ENCODE peak calls at places on chromosomes 4 and X, in seven cellular contexts. One of them, this sample, is unnamed.

GRCh38 chr4:100738388-100739165 is 220.8 kb upstream of the EMCN start:
- DNase-seq in retinal pigment epithelial cell: peak
- DNase-seq in CD8-positive, alpha-beta T cell: no peak
- DNase-seq in fibroblast of pulmonary artery: peak
- DNase-seq in fibroblast of the aortic adventitia: peak
- DNase-seq in HFF-Myc: peak
- DNase-seq in pancreas: no peak
- DNase-seq in this sample: peak

GRCh38 chr4:99644453-99644852 is 13.2 kb downstream of the C4orf54 start:
- DNase-seq in retinal pigment epithelial cell: no peak
- DNase-seq in CD8-positive, alpha-beta T cell: no peak
- DNase-seq in fibroblast of pulmonary artery: no peak
- DNase-seq in fibroblast of the aortic adventitia: no peak
- DNase-seq in HFF-Myc: no peak
- DNase-seq in pancreas: no peak
- DNase-seq in this sample: no peak

GRCh38 chr4:2082118-2082517 is 23.0 kb downstream of the NAT8L start:
- DNase-seq in retinal pigment epithelial cell: no peak
- DNase-seq in CD8-positive, alpha-beta T cell: no peak
- DNase-seq in fibroblast of pulmonary artery: no peak
- DNase-seq in fibroblast of the aortic adventitia: no peak
- DNase-seq in HFF-Myc: no peak
- DNase-seq in pancreas: no peak
- DNase-seq in this sample: no peak

GRCh38 chrX:148808825-148809224 is 308.4 kb downstream of the AFF2 start:
- DNase-seq in retinal pigment epithelial cell: no peak
- DNase-seq in CD8-positive, alpha-beta T cell: no peak
- DNase-seq in fibroblast of pulmonary artery: no peak
- DNase-seq in fibroblast of the aortic adventitia: no peak
- DNase-seq in HFF-Myc: no peak
- DNase-seq in pancreas: no peak
- DNase-seq in this sample: no peak

GRCh38 chr4:40881851-40882250 is 132.1 kb downstream of the NSUN7 start:
- DNase-seq in retinal pigment epithelial cell: no peak
- DNase-seq in CD8-positive, alpha-beta T cell: no peak
- DNase-seq in fibroblast of pulmonary artery: no peak
- DNase-seq in fibroblast of the aortic adventitia: no peak
- DNase-seq in HFF-Myc: no peak
- DNase-seq in pancreas: no peak
- DNase-seq in this sample: no peak

GRCh38 chr4:96293806-96294205 is 453.9 kb downstream of the PDHA2 start:
- DNase-seq in retinal pigment epithelial cell: no peak
- DNase-seq in CD8-positive, alpha-beta T cell: no peak
- DNase-seq in fibroblast of pulmonary artery: no peak
- DNase-seq in fibroblast of the aortic adventitia: no peak
- DNase-seq in HFF-Myc: no peak
- DNase-seq in pancreas: no peak
- DNase-seq in this sample: peak

GRCh38 chr4:179855471-179855870 is 2387.7 kb upstream of the TENM3 start:
- DNase-seq in retinal pigment epithelial cell: no peak
- DNase-seq in CD8-positive, alpha-beta T cell: no peak
- DNase-seq in fibroblast of pulmonary artery: no peak
- DNase-seq in fibroblast of the aortic adventitia: no peak
- DNase-seq in HFF-Myc: no peak
- DNase-seq in pancreas: no peak
- DNase-seq in this sample: no peak

GRCh38 chr4:185542626-185543336 is 7.5 kb upstream of the PDLIM3 start:
- DNase-seq in retinal pigment epithelial cell: no peak
- DNase-seq in CD8-positive, alpha-beta T cell: no peak
- DNase-seq in fibroblast of pulmonary artery: peak
- DNase-seq in fibroblast of the aortic adventitia: peak
- DNase-seq in HFF-Myc: no peak
- DNase-seq in pancreas: no peak
- DNase-seq in this sample: peak

GRCh38 chr4:182089326-182089725 is 153.9 kb upstream of the TENM3 start:
- DNase-seq in retinal pigment epithelial cell: no peak
- DNase-seq in CD8-positive, alpha-beta T cell: no peak
- DNase-seq in fibroblast of pulmonary artery: no peak
- DNase-seq in fibroblast of the aortic adventitia: peak
- DNase-seq in HFF-Myc: no peak
- DNase-seq in pancreas: no peak
- DNase-seq in this sample: no peak

GRCh38 chr4:40046311-40046980 is 10.2 kb upstream of the N4BP2 start:
- DNase-seq in retinal pigment epithelial cell: no peak
- DNase-seq in CD8-positive, alpha-beta T cell: no peak
- DNase-seq in fibroblast of pulmonary artery: peak
- DNase-seq in fibroblast of the aortic adventitia: peak
- DNase-seq in HFF-Myc: no peak
- DNase-seq in pancreas: no peak
- DNase-seq in this sample: peak

GRCh38 chr4:68599150-68599549 is 23.0 kb upstream of the UGT2B17 start:
- DNase-seq in retinal pigment epithelial cell: no peak
- DNase-seq in CD8-positive, alpha-beta T cell: no peak
- DNase-seq in fibroblast of pulmonary artery: no peak
- DNase-seq in fibroblast of the aortic adventitia: no peak
- DNase-seq in HFF-Myc: no peak
- DNase-seq in pancreas: no peak
- DNase-seq in this sample: no peak

GRCh38 chrX:154135458-154136229 is 8.4 kb upstream of the OPN1LW start:
- DNase-seq in retinal pigment epithelial cell: no peak
- DNase-seq in CD8-positive, alpha-beta T cell: no peak
- DNase-seq in fibroblast of pulmonary artery: no peak
- DNase-seq in fibroblast of the aortic adventitia: no peak
- DNase-seq in HFF-Myc: no peak
- DNase-seq in pancreas: no peak
- DNase-seq in this sample: no peak

GRCh38 chrX:418927-419729 is 32.4 kb upstream of the PPP2R3B start:
- DNase-seq in retinal pigment epithelial cell: no peak
- DNase-seq in CD8-positive, alpha-beta T cell: no peak
- DNase-seq in fibroblast of pulmonary artery: no peak
- DNase-seq in fibroblast of the aortic adventitia: no peak
- DNase-seq in HFF-Myc: no peak
- DNase-seq in pancreas: peak
- DNase-seq in this sample: no peak

GRCh38 chr4:44928062-44928380 is 201.7 kb upstream of the GNPDA2 start:
- DNase-seq in retinal pigment epithelial cell: no peak
- DNase-seq in CD8-positive, alpha-beta T cell: no peak
- DNase-seq in fibroblast of pulmonary artery: no peak
- DNase-seq in fibroblast of the aortic adventitia: no peak
- DNase-seq in HFF-Myc: no peak
- DNase-seq in pancreas: no peak
- DNase-seq in this sample: no peak

GRCh38 chrX:104419926-104420325 is 146.1 kb upstream of the IL1RAPL2 start:
- DNase-seq in retinal pigment epithelial cell: no peak
- DNase-seq in CD8-positive, alpha-beta T cell: no peak
- DNase-seq in fibroblast of pulmonary artery: no peak
- DNase-seq in fibroblast of the aortic adventitia: no peak
- DNase-seq in HFF-Myc: no peak
- DNase-seq in pancreas: no peak
- DNase-seq in this sample: no peak

GRCh38 chr4:38753021-38753806 is 29.6 kb downstream of the TLR10 start:
- DNase-seq in retinal pigment epithelial cell: peak
- DNase-seq in CD8-positive, alpha-beta T cell: no peak
- DNase-seq in fibroblast of pulmonary artery: peak
- DNase-seq in fibroblast of the aortic adventitia: peak
- DNase-seq in HFF-Myc: peak
- DNase-seq in pancreas: no peak
- DNase-seq in this sample: peak

GRCh38 chr4:52594961-52595360 is 64.1 kb downstream of the USP46 start:
- DNase-seq in retinal pigment epithelial cell: no peak
- DNase-seq in CD8-positive, alpha-beta T cell: no peak
- DNase-seq in fibroblast of pulmonary artery: peak
- DNase-seq in fibroblast of the aortic adventitia: no peak
- DNase-seq in HFF-Myc: no peak
- DNase-seq in pancreas: no peak
- DNase-seq in this sample: peak

GRCh38 chr4:95591278-95591677 is 42.5 kb upstream of the UNC5C start:
- DNase-seq in retinal pigment epithelial cell: no peak
- DNase-seq in CD8-positive, alpha-beta T cell: no peak
- DNase-seq in fibroblast of pulmonary artery: no peak
- DNase-seq in fibroblast of the aortic adventitia: no peak
- DNase-seq in HFF-Myc: no peak
- DNase-seq in pancreas: no peak
- DNase-seq in this sample: no peak

GRCh38 chr4:167183036-167183435 is 51.3 kb downstream of the SPOCK3 start:
- DNase-seq in retinal pigment epithelial cell: no peak
- DNase-seq in CD8-positive, alpha-beta T cell: no peak
- DNase-seq in fibroblast of pulmonary artery: no peak
- DNase-seq in fibroblast of the aortic adventitia: no peak
- DNase-seq in HFF-Myc: no peak
- DNase-seq in pancreas: no peak
- DNase-seq in this sample: no peak

GRCh38 chr4:32022071-32022470 is 1301.9 kb downstream of the PCDH7 start:
- DNase-seq in retinal pigment epithelial cell: no peak
- DNase-seq in CD8-positive, alpha-beta T cell: no peak
- DNase-seq in fibroblast of pulmonary artery: peak
- DNase-seq in fibroblast of the aortic adventitia: peak
- DNase-seq in HFF-Myc: no peak
- DNase-seq in pancreas: no peak
- DNase-seq in this sample: peak

GRCh38 chrX:97315939-97316338 is 432.2 kb downstream of the RPA4 start:
- DNase-seq in retinal pigment epithelial cell: no peak
- DNase-seq in CD8-positive, alpha-beta T cell: no peak
- DNase-seq in fibroblast of pulmonary artery: no peak
- DNase-seq in fibroblast of the aortic adventitia: no peak
- DNase-seq in HFF-Myc: no peak
- DNase-seq in pancreas: no peak
- DNase-seq in this sample: no peak

DNA sequence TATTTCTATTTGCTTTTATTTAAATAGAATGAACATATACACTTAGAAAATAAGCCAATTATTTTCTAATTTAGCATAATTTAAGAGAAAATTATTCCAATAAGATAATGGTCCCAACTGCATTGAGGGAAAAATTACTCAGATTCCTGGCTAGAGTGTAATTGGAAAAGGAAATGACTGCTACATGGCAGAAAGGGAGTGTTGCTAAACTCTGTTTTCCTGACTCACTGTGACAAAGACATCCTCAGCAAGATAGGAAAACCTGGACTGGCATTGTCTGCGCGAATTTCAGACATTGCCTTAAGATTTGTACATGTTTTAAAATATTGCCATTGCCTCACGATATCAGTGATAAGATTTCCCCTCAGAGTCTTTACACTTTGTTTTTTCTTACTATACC is 8.2 kb downstream of the TNIP3 start:
- DNase-seq in retinal pigment epithelial cell: no peak
- DNase-seq in CD8-positive, alpha-beta T cell: no peak
- DNase-seq in fibroblast of pulmonary artery: peak
- DNase-seq in fibroblast of the aortic adventitia: peak
- DNase-seq in HFF-Myc: peak
- DNase-seq in pancreas: no peak
- DNase-seq in this sample: peak
- H3K4me3 ChIP-seq in retinal pigment epithelial cell: no peak
- H3K4me3 ChIP-seq in CD8-positive, alpha-beta T cell: no peak
- H3K4me3 ChIP-seq in fibroblast of pulmonary artery: peak
- H3K4me3 ChIP-seq in fibroblast of the aortic adventitia: peak
- H3K4me3 ChIP-seq in HFF-Myc: peak
- H3K4me3 ChIP-seq in pancreas: no peak
- H3K4me3 ChIP-seq in this sample: peak

GRCh38 chr4:119932277-119932676 is 134.4 kb downstream of the MAD2L1 start:
- DNase-seq in retinal pigment epithelial cell: no peak
- DNase-seq in CD8-positive, alpha-beta T cell: no peak
- DNase-seq in fibroblast of pulmonary artery: no peak
- DNase-seq in fibroblast of the aortic adventitia: no peak
- DNase-seq in HFF-Myc: no peak
- DNase-seq in pancreas: no peak
- DNase-seq in this sample: no peak

DNA sequence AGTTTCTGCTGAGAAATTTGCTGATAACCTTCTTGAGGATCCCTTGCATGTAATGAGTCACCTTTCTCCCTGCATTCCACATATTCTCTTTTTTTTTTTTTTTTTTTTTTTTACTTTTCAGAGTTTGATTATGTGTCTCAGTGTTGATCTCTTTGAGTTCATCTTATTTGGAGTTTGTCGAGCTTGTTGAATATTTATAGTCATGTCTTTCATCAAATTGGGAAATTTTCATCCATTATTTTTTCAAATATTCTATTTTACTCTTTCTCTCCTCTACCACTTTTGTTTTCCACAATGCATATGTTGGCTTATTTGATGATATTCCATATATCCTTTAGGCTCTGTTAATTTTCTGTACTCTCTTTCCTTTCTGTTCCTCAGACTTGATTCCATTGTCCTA is 136.1 kb downstream of the MAD2L1 start:
- DNase-seq in retinal pigment epithelial cell: no peak
- DNase-seq in CD8-positive, alpha-beta T cell: no peak
- DNase-seq in fibroblast of pulmonary artery: no peak
- DNase-seq in fibroblast of the aortic adventitia: peak
- DNase-seq in HFF-Myc: no peak
- DNase-seq in pancreas: no peak
- DNase-seq in this sample: no peak
- TF ChIP-seq CTCF in retinal pigment epithelial cell: no peak
- TF ChIP-seq CTCF in CD8-positive, alpha-beta T cell: no peak
- TF ChIP-seq CTCF in fibroblast of pulmonary artery: no peak
- TF ChIP-seq CTCF in fibroblast of the aortic adventitia: no peak
- TF ChIP-seq CTCF in HFF-Myc: no peak
- TF ChIP-seq CTCF in pancreas: no peak
- TF ChIP-seq CTCF in this sample: no peak

DNA sequence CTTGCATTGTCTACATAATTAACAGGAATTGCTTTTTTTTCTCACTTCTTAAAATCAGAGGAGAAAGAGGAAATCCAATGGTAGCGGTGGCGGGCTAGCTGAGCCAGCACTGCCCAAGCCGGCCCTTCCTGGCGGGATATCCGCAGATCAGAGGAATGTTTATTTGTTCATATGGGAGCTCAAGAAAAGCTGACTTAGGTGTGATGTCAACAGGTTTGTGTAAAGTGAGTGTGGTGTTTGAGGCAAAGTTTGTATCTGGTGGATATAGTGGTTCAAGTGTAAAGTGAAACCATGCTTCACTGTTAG is 466 bp upstream of the SLC39A8 start:
- DNase-seq in retinal pigment epithelial cell: no peak
- DNase-seq in CD8-positive, alpha-beta T cell: no peak
- DNase-seq in fibroblast of pulmonary artery: peak
- DNase-seq in fibroblast of the aortic adventitia: no peak
- DNase-seq in HFF-Myc: no peak
- DNase-seq in pancreas: no peak
- DNase-seq in this sample: peak
- H3K4me3 ChIP-seq in retinal pigment epithelial cell: peak
- H3K4me3 ChIP-seq in CD8-positive, alpha-beta T cell: peak
- H3K4me3 ChIP-seq in fibroblast of pulmonary artery: peak
- H3K4me3 ChIP-seq in fibroblast of the aortic adventitia: peak
- H3K4me3 ChIP-seq in HFF-Myc: peak
- H3K4me3 ChIP-seq in pancreas: peak
- H3K4me3 ChIP-seq in this sample: peak

DNA sequence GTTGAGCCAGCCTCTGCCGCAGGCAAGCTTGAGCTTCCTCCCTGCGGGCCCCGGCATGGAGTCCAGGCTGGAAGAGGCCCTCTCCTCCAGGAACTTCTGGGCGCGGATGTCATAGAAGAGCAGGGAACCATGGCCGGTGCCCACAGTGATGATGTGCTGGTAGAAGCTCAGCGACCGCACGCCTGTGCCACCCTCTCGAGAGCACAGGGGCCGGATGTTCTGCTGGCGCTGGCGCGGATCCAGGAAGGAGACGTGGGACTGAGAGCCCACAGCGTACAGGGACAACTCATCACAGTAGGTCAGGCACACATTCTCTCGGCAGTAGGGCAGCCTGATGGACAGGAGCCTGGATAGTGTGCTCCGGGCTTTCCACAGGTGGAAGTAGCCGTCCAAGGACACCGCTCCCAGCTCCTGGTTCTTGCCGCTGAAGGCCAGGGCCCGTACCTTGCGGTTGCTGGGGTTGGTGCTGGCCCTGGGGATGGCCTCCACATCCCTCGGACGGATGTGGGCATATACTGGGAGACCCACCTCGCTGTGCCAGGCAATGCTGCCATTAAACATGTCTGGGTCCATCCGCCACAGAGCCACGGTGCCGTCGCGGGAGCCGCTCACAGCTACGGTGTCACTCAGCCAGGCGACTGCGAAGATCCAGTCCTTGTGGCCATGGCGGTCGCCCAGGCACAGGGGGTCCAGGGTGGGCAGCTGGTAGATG is 1.2 kb downstream of the DCAF12L2 start:
- DNase-seq in retinal pigment epithelial cell: no peak
- DNase-seq in CD8-positive, alpha-beta T cell: no peak
- DNase-seq in fibroblast of pulmonary artery: no peak
- DNase-seq in fibroblast of the aortic adventitia: no peak
- DNase-seq in HFF-Myc: no peak
- DNase-seq in pancreas: peak
- DNase-seq in this sample: no peak
- TF ChIP-seq CTCF in retinal pigment epithelial cell: no peak
- TF ChIP-seq CTCF in CD8-positive, alpha-beta T cell: no peak
- TF ChIP-seq CTCF in fibroblast of pulmonary artery: no peak
- TF ChIP-seq CTCF in fibroblast of the aortic adventitia: no peak
- TF ChIP-seq CTCF in HFF-Myc: no peak
- TF ChIP-seq CTCF in pancreas: no peak
- TF ChIP-seq CTCF in this sample: no peak